ENCODE peak calls at places on chromosomes 6 and 20, in nine cellular contexts. N is aorta; O is ecto neural progenitor cell; U is effector CD8-positive, alpha-beta T cell; W is central memory CD4-positive, alpha-beta T cell; C is kidney glomerular epithelial cell; J is gastrocnemius medialis; B is head of caudate nucleus; S is erythroblast. D is an unnamed sample.

GRCh38 chr6:7813704-7814103 is 87.8 kb downstream of the BMP6 start:
- DNase-seq in O (no peak), B (no peak), N (no peak), S (no peak), U (no peak), J (no peak), W (no peak), C (no peak), D (no peak)

GRCh38 chr6:6314601-6315000 is 5.9 kb downstream of the F13A1 start:
- DNase-seq in O (no peak), S (no peak), W (no peak), B (no peak), N (no peak), U (no peak), J (no peak), C (no peak), D (no peak)

GRCh38 chr6:125829433-125829832 is 38.7 kb downstream of the NCOA7 start:
- DNase-seq in C (no peak), O (no peak), N (no peak), W (peak), J (no peak), B (no peak), S (no peak), U (no peak), D (no peak)

GRCh38 chr6:39787322-39787721 is 4.9 kb upstream of the DAAM2 start:
- DNase-seq in W (no peak), N (no peak), B (no peak), J (no peak), C (no peak), S (no peak), U (no peak), O (no peak), D (no peak)

GRCh38 chr6:49606696-49607390 is 29.8 kb downstream of the RHAG start:
- DNase-seq in B (peak), W (peak), O (no peak), C (peak), S (peak), N (peak), U (no peak), J (no peak), D (no peak)

GRCh38 chr20:59723607-59724456 is 119.5 kb downstream of the PHACTR3 start:
- DNase-seq in B (no peak), U (no peak), S (no peak), N (no peak), O (no peak), C (peak), J (no peak), W (no peak), D (no peak)

GRCh38 chr6:110534731-110535164 is 58.3 kb upstream of the SLC22A16 start:
- DNase-seq in W (no peak), S (peak), C (no peak), B (peak), N (peak), J (no peak), U (no peak), O (no peak), D (no peak)

GRCh38 chr20:25030649-25031026 is 27.3 kb downstream of the ACSS1 start:
- DNase-seq in O (no peak), J (no peak), C (no peak), W (no peak), S (no peak), N (peak), B (peak), U (no peak), D (no peak)

GRCh38 chr6:62162858-62163257 is 123.2 kb downstream of the KHDRBS2 start:
- DNase-seq in C (no peak), S (no peak), O (no peak), J (no peak), B (no peak), U (no peak), N (no peak), W (no peak), D (no peak)

GRCh38 chr6:24935753-24936152 is at the start of gene RIPOR2:
- DNase-seq in N (peak), U (peak), S (no peak), C (no peak), J (no peak), B (no peak), O (peak), W (peak), D (peak)

GRCh38 chr20:33318096-33318429 is 35.0 kb downstream of the BPIFB1 start:
- DNase-seq in B (no peak), O (no peak), N (no peak), W (no peak), S (no peak), J (no peak), U (no peak), C (no peak), D (no peak)

GRCh38 chr20:35315199-35316020 is 23.2 kb upstream of the FAM83C start:
- DNase-seq in B (no peak), C (no peak), U (no peak), S (no peak), O (no peak), W (no peak), N (no peak), J (no peak), D (no peak)

GRCh38 chr6:50120300-50120699 is 70.6 kb upstream of the DEFB112 start:
- DNase-seq in U (no peak), N (no peak), B (no peak), O (no peak), S (no peak), W (no peak), C (no peak), J (no peak), D (no peak)

GRCh38 chr6:148343028-148343374 is 363 bp downstream of the SASH1 start:
- DNase-seq in C (no peak), B (no peak), S (no peak), U (no peak), W (no peak), N (peak), O (no peak), J (no peak), D (no peak)

GRCh38 chr20:34129518-34130162 is 17.6 kb upstream of the EIF2S2 start:
- DNase-seq in J (peak), U (peak), N (peak), C (peak), O (peak), B (peak), S (peak), W (peak), D (peak)

GRCh38 chr6:31122803-31123706 is 2.8 kb upstream of the CDSN start:
- DNase-seq in C (peak), N (peak), O (no peak), U (no peak), W (no peak), B (peak), J (peak), S (no peak), D (no peak)

GRCh38 chr6:16841241-16841640 is 80.0 kb upstream of the ATXN1 start:
- DNase-seq in O (no peak), C (no peak), U (no peak), J (no peak), N (no peak), B (no peak), W (no peak), S (no peak), D (no peak)

GRCh38 chr6:72554761-72555221 is 67.1 kb upstream of the KCNQ5 start:
- DNase-seq in S (no peak), W (no peak), O (no peak), U (no peak), N (no peak), C (no peak), B (no peak), J (no peak), D (no peak)

GRCh38 chr6:83911278-83911677 is 51.8 kb downstream of the CYB5R4 start:
- DNase-seq in J (no peak), B (no peak), O (no peak), N (no peak), C (no peak), S (no peak), W (no peak), U (no peak), D (no peak)

GRCh38 chr6:44254201-44254956 is 2.9 kb downstream of the SLC35B2 start:
- DNase-seq in W (no peak), J (no peak), S (no peak), N (no peak), O (no peak), C (no peak), U (no peak), B (no peak), D (no peak)

GRCh38 chr20:41352666-41353065 is 12.0 kb downstream of the LPIN3 start:
- DNase-seq in O (no peak), S (no peak), J (no peak), W (no peak), B (no peak), C (no peak), U (no peak), N (no peak), D (no peak)

GRCh38 chr20:36493013-36493800 is 48.1 kb upstream of the MYL9 start:
- DNase-seq in W (no peak), S (peak), U (no peak), J (peak), O (no peak), B (no peak), N (no peak), C (no peak), D (no peak)